ENCODE peak calls at places on chromosomes 16 and 17, in ten cellular contexts. Y is Jurkat, Clone E6-1; I is activated CD4-positive, alpha-beta T cell treated with anti-CD3 and anti-CD28 coated beads for 4 hours; R is memory B cell; T is Panc1; K is stimulated activated CD8-positive, alpha-beta memory T cell treated with anti-CD3 and anti-CD28 coated beads, Interleukin-2, amount 100 ng/mL, for 48 hours; E is activated T-helper 1 cell treated with Interleukin-2 at 50 U/mL for 16 hours; W is astrocyte of the hippocampus; N is stimulated activated CD4-positive, alpha-beta T cell treated with anti-CD3 and anti-CD28 coated beads, Interleukin-4, amount 100 ng/mL, for 1 hour; X is ACHN. F is an unnamed sample.

GRCh38 chr17:57110152-57110542 is 25.1 kb downstream of the AKAP1 start:
- DNase-seq in Y (no peak), I (no peak), R (no peak), T (no peak), K (no peak), E (no peak), W (no peak), N (no peak), X (no peak), F (no peak)

GRCh38 chr17:8332688-8333087 is 7.0 kb upstream of the ODF4 start:
- DNase-seq in Y (no peak), I (no peak), R (no peak), T (no peak), K (no peak), E (no peak), W (no peak), N (no peak), X (no peak), F (no peak)

GRCh38 chr16:50862818-50863672 is 121.2 kb downstream of the CYLD start:
- DNase-seq in Y (no peak), I (no peak), R (no peak), T (no peak), K (no peak), E (no peak), W (peak), N (no peak), X (no peak), F (no peak)

GRCh38 chr16:17354121-17354750 is 116.5 kb downstream of the XYLT1 start:
- DNase-seq in Y (no peak), I (no peak), R (no peak), T (no peak), K (no peak), E (no peak), W (no peak), N (no peak), X (no peak), F (no peak)

GRCh38 chr17:35523296-35523695 is 14.2 kb downstream of the SLFN12L start:
- DNase-seq in Y (no peak), I (no peak), R (no peak), T (no peak), K (no peak), E (no peak), W (no peak), N (no peak), X (no peak), F (no peak)

GRCh38 chr16:54627616-54628015 is 303.0 kb upstream of the IRX5 start:
- DNase-seq in Y (no peak), I (no peak), R (no peak), T (no peak), K (no peak), E (no peak), W (no peak), N (no peak), X (no peak), F (no peak)

GRCh38 chr17:47735536-47736011 is 2.5 kb downstream of the TBX21 start:
- DNase-seq in Y (no peak), I (no peak), R (no peak), T (no peak), K (no peak), E (no peak), W (no peak), N (peak), X (no peak), F (no peak)

GRCh38 chr17:81067331-81067730 is 32.4 kb downstream of the BAIAP2 start:
- DNase-seq in Y (no peak), I (no peak), R (no peak), T (no peak), K (no peak), E (no peak), W (peak), N (no peak), X (no peak), F (no peak)

GRCh38 chr16:11108466-11108805 is 147.6 kb downstream of the SOCS1 start:
- DNase-seq in Y (no peak), I (no peak), R (no peak), T (no peak), K (no peak), E (no peak), W (no peak), N (no peak), X (no peak), F (no peak)

GRCh38 chr17:48054238-48055185 is 6.4 kb downstream of the NFE2L1 start:
- DNase-seq in Y (no peak), I (no peak), R (no peak), T (no peak), K (no peak), E (no peak), W (peak), N (no peak), X (peak), F (no peak)

GRCh38 chr17:45031231-45032149 is 19.9 kb downstream of the DCAKD start:
- DNase-seq in Y (no peak), I (no peak), R (no peak), T (no peak), K (no peak), E (no peak), W (no peak), N (no peak), X (no peak), F (no peak)

GRCh38 chr16:5916711-5917191 is 819.2 kb upstream of the EEF2KMT start:
- DNase-seq in Y (no peak), I (no peak), R (no peak), T (no peak), K (no peak), E (no peak), W (peak), N (no peak), X (no peak), F (peak)

GRCh38 chr16:81817296-81817695 is 38.2 kb downstream of the PLCG2 start:
- DNase-seq in Y (no peak), I (no peak), R (peak), T (no peak), K (no peak), E (no peak), W (no peak), N (no peak), X (no peak), F (no peak)

GRCh38 chr16:50627419-50627818 is 53.7 kb downstream of the SNX20 start:
- DNase-seq in Y (peak), I (peak), R (peak), T (no peak), K (no peak), E (peak), W (peak), N (peak), X (peak), F (peak)

GRCh38 chr16:25625620-25626019 is 66.1 kb upstream of the HS3ST4 start:
- DNase-seq in Y (no peak), I (no peak), R (no peak), T (no peak), K (no peak), E (no peak), W (no peak), N (no peak), X (no peak), F (no peak)

GRCh38 chr17:27579304-27579703 is 51.7 kb upstream of the LGALS9 start:
- DNase-seq in Y (no peak), I (no peak), R (no peak), T (no peak), K (no peak), E (no peak), W (no peak), N (no peak), X (no peak), F (no peak)

GRCh38 chr17:49148171-49148570 is 15.6 kb downstream of the B4GALNT2 start:
- DNase-seq in Y (no peak), I (no peak), R (no peak), T (no peak), K (no peak), E (no peak), W (peak), N (no peak), X (no peak), F (no peak)

GRCh38 chr17:54968954-54969400 is 412 bp downstream of the STXBP4 start:
- DNase-seq in Y (no peak), I (peak), R (no peak), T (no peak), K (peak), E (no peak), W (no peak), N (no peak), X (peak), F (peak)

GRCh38 chr17:75521951-75522727 is 3.4 kb upstream of the LLGL2 start:
- DNase-seq in Y (no peak), I (no peak), R (no peak), T (no peak), K (no peak), E (no peak), W (no peak), N (no peak), X (no peak), F (no peak)

GRCh38 chr17:14318906-14319205 is 18.0 kb downstream of the HS3ST3B1 start:
- DNase-seq in Y (peak), I (no peak), R (no peak), T (no peak), K (no peak), E (no peak), W (no peak), N (no peak), X (no peak), F (no peak)

GRCh38 chr17:56317351-56318208 is 164.3 kb downstream of the ANKFN1 start:
- DNase-seq in Y (peak), I (no peak), R (no peak), T (no peak), K (no peak), E (no peak), W (no peak), N (no peak), X (no peak), F (no peak)

GRCh38 chr17:7367083-7367482 is 12.1 kb downstream of the TMEM95 start:
- DNase-seq in Y (no peak), I (no peak), R (no peak), T (no peak), K (no peak), E (no peak), W (no peak), N (no peak), X (no peak), F (no peak)

GRCh38 chr17:74960739-74961342 is 11.7 kb downstream of the HID1 start:
- DNase-seq in Y (peak), I (peak), R (peak), T (no peak), K (peak), E (no peak), W (peak), N (peak), X (no peak), F (no peak)

GRCh38 chr16:17578921-17579876 is 108.4 kb upstream of the XYLT1 start:
- DNase-seq in Y (peak), I (peak), R (peak), T (peak), K (peak), E (peak), W (peak), N (peak), X (peak), F (peak)

GRCh38 chr17:48047113-48047740 is 932 bp upstream of the NFE2L1 start:
- DNase-seq in Y (no peak), I (peak), R (no peak), T (no peak), K (no peak), E (no peak), W (no peak), N (no peak), X (peak), F (no peak)

F was measured in Calu3.